ENCODE peak calls at places on chromosomes 11 and 22, in five cellular contexts. M is A549, C is IMR-90, G is uterus, Z is adrenal gland. W is an unnamed sample.

GRCh38 chr11:130389315-130389935 is 39.0 kb downstream of the ADAMTS8 start:
- DNase-seq in M (no peak), C (no peak), Z (peak; percentile 17), G (no peak), W (no peak)

GRCh38 chr11:87743002-87743401 is 432.2 kb downstream of the RAB38 start:
- DNase-seq in C (no peak), M (no peak), G (no peak), Z (no peak), W (no peak)

GRCh38 chr11:118342503-118343161 is at the start of gene CD3D:
- DNase-seq in G (no peak), Z (no peak), M (no peak), C (no peak), W (no peak)

GRCh38 chr11:45666648-45667642 is 1.5 kb upstream of the CHST1 start:
- DNase-seq in G (no peak), M (no peak), Z (no peak), C (no peak), W (no peak)

GRCh38 chr11:11586465-11586864 is 35.3 kb downstream of the GALNT18 start:
- DNase-seq in M (no peak), C (no peak), G (no peak), Z (no peak), W (no peak)

GRCh38 chr22:37077802-37078448 is 26.4 kb downstream of the KCTD17 start:
- DNase-seq in C (peak; percentile 37), G (peak; percentile 41), Z (peak; percentile 60), M (peak; percentile 42), W (peak; percentile 71)

GRCh38 chr11:95715777-95716241 is 73.8 kb downstream of the FAM76B start:
- DNase-seq in G (no peak), C (no peak), M (no peak), Z (no peak), W (no peak)

GRCh38 chr22:39439170-39439569 is 17.6 kb upstream of the MGAT3 start:
- DNase-seq in G (no peak), C (peak; percentile 76), Z (no peak), M (peak; percentile 38), W (no peak)

GRCh38 chr11:66592457-66593302 is at the start of the genes CCDC87 and CCS:
- DNase-seq in M (peak; percentile 96), G (peak; percentile 98), C (peak; percentile 92), Z (peak; percentile 98), W (peak; percentile 98)

DNA sequence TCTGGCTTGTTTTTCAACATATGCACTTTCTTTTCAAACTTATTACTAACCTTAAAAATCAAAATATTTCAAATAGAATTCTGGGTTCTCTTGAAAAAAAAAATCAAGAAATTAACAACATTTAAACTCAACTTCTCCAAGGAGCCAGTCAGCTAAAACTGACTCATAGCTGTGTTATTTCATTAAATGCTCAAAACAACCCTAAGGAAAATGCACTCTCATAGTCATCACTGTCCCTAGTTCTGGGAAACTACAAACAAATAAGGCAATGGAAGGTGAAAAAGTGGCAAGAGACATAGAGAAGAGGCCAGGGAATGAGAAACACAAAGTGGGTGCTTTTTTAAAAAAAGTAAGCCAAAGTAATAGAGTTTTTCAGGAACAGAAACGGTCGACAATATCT is 4.1 kb upstream of the ARHGAP20 start:
- DNase-seq in M (no peak), C (peak; percentile 77), Z (no peak), G (no peak), W (no peak)
- TF ChIP-seq POLR2A in M (no peak), C (no peak), Z (no peak), G (no peak), W (no peak)

GRCh38 chr11:64776425-64776824 is 1.9 kb downstream of the SF1 start:
- DNase-seq in M (no peak), Z (no peak), C (no peak), G (no peak), W (no peak)
- H3K27ac ChIP-seq in M (no peak overlapping the region), Z (no peak overlapping the region), C (no peak overlapping the region), G (no peak overlapping the region), W (no peak overlapping the region)

GRCh38 chr11:7513210-7514098 is at the start of gene PPFIBP2:
- DNase-seq in G (peak; percentile 86), M (peak; percentile 73), Z (peak; percentile 80), C (peak; percentile 47), W (peak; percentile 86)
- TF ChIP-seq POLR2A in G (peak; percentile 38), M (no peak), Z (peak; percentile 67), C (no peak), W (no peak)

DNA sequence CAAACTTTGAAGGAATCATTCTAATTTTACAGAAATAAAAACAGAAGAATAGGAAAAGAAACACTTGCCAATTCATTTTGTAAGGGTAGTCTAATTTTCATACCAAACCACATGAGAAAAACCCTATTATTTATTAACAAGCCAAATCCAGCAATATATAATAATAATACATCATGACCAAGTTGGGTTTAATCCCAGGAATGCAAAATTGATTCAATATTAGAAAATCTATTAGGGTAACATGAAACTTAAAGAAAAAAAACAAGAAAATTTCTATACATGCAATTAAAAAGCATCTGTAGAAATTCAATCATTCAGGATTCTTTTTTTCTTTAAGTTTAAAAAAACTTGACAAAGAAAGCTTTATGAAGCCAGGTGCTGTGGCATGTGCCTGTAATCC is 16.8 kb downstream of the MAPK1 start:
- DNase-seq in G (no peak), M (no peak), C (no peak), Z (no peak), W (no peak)
- H3K27ac ChIP-seq in G (no peak overlapping the region), M (no peak overlapping the region), C (no peak overlapping the region), Z (no peak overlapping the region), W (no peak overlapping the region)